ENCODE peak calls at places on chromosomes 5 and 9, in five cellular contexts. One of them, this sample, is unnamed.

GRCh38 chr9:133571896-133572595 is 37.1 kb downstream of the FAM163B start:
- DNase-seq in aorta: no peak
- DNase-seq in heart left ventricle: no peak
- DNase-seq in GM06990: no peak
- DNase-seq in CD4-positive, alpha-beta memory T cell: no peak
- DNase-seq in this sample: no peak

GRCh38 chr5:92962752-92963151 is 618.3 kb downstream of the NR2F1-AS1 start:
- DNase-seq in aorta: no peak
- DNase-seq in heart left ventricle: no peak
- DNase-seq in GM06990: no peak
- DNase-seq in CD4-positive, alpha-beta memory T cell: no peak
- DNase-seq in this sample: no peak

GRCh38 chr5:98510111-98510510 is 263.4 kb upstream of the RGMB start:
- DNase-seq in aorta: no peak
- DNase-seq in heart left ventricle: no peak
- DNase-seq in GM06990: no peak
- DNase-seq in CD4-positive, alpha-beta memory T cell: no peak
- DNase-seq in this sample: peak; percentile 46

GRCh38 chr9:79542735-79543504 is 28.8 kb upstream of the TLE4 start:
- DNase-seq in aorta: no peak
- DNase-seq in heart left ventricle: no peak
- DNase-seq in GM06990: no peak
- DNase-seq in CD4-positive, alpha-beta memory T cell: no peak
- DNase-seq in this sample: no peak

GRCh38 chr5:32044904-32045303 is 129.2 kb downstream of the GOLPH3 start:
- DNase-seq in aorta: no peak
- DNase-seq in heart left ventricle: no peak
- DNase-seq in GM06990: no peak
- DNase-seq in CD4-positive, alpha-beta memory T cell: no peak
- DNase-seq in this sample: no peak

GRCh38 chr9:127828262-127829031 is 25.8 kb downstream of the FPGS start:
- DNase-seq in aorta: peak; percentile 94
- DNase-seq in heart left ventricle: peak; percentile 92
- DNase-seq in GM06990: no peak
- DNase-seq in CD4-positive, alpha-beta memory T cell: no peak
- DNase-seq in this sample: peak; percentile 80

GRCh38 chr9:16100596-16101091 is 547.8 kb downstream of the CCDC171 start:
- DNase-seq in aorta: peak; percentile 77
- DNase-seq in heart left ventricle: peak; percentile 70
- DNase-seq in GM06990: no peak
- DNase-seq in CD4-positive, alpha-beta memory T cell: no peak
- DNase-seq in this sample: no peak

GRCh38 chr9:93577045-93577939 is 908 bp downstream of the PHF2 start:
- DNase-seq in aorta: no peak
- DNase-seq in heart left ventricle: peak; percentile 54
- DNase-seq in GM06990: peak; percentile 36
- DNase-seq in CD4-positive, alpha-beta memory T cell: peak; percentile 25
- DNase-seq in this sample: peak; percentile 31

GRCh38 chr5:157828031-157828948 is 30.7 kb downstream of the CLINT1 start:
- DNase-seq in aorta: no peak
- DNase-seq in heart left ventricle: no peak
- DNase-seq in GM06990: no peak
- DNase-seq in CD4-positive, alpha-beta memory T cell: no peak
- DNase-seq in this sample: no peak

GRCh38 chr5:140432212-140432611 is 30.6 kb downstream of the ANKHD1 start:
- DNase-seq in aorta: no peak
- DNase-seq in heart left ventricle: no peak
- DNase-seq in GM06990: no peak
- DNase-seq in CD4-positive, alpha-beta memory T cell: no peak
- DNase-seq in this sample: no peak

GRCh38 chr5:132103969-132104391 is 30.4 kb downstream of the CSF2 start:
- DNase-seq in aorta: no peak
- DNase-seq in heart left ventricle: no peak
- DNase-seq in GM06990: peak; percentile 59
- DNase-seq in CD4-positive, alpha-beta memory T cell: no peak
- DNase-seq in this sample: no peak

GRCh38 chr5:175379867-175380266 is 64.1 kb downstream of the DRD1 start:
- DNase-seq in aorta: no peak
- DNase-seq in heart left ventricle: no peak
- DNase-seq in GM06990: no peak
- DNase-seq in CD4-positive, alpha-beta memory T cell: no peak
- DNase-seq in this sample: no peak

GRCh38 chr9:72718503-72718902 is 197.1 kb downstream of the TMC1 start:
- DNase-seq in aorta: no peak
- DNase-seq in heart left ventricle: no peak
- DNase-seq in GM06990: no peak
- DNase-seq in CD4-positive, alpha-beta memory T cell: no peak
- DNase-seq in this sample: no peak

GRCh38 chr9:123742009-123742767 is 187.7 kb downstream of the DENND1A start:
- DNase-seq in aorta: no peak
- DNase-seq in heart left ventricle: peak; percentile 42
- DNase-seq in GM06990: no peak
- DNase-seq in CD4-positive, alpha-beta memory T cell: no peak
- DNase-seq in this sample: no peak

GRCh38 chr5:66849803-66850202 is 253.6 kb downstream of the MAST4 start:
- DNase-seq in aorta: no peak
- DNase-seq in heart left ventricle: no peak
- DNase-seq in GM06990: no peak
- DNase-seq in CD4-positive, alpha-beta memory T cell: no peak
- DNase-seq in this sample: no peak

GRCh38 chr5:10399839-10400238 is 41.8 kb upstream of the ROPN1L start:
- DNase-seq in aorta: no peak
- DNase-seq in heart left ventricle: no peak
- DNase-seq in GM06990: no peak
- DNase-seq in CD4-positive, alpha-beta memory T cell: no peak
- DNase-seq in this sample: no peak

GRCh38 chr5:147403659-147404640 is 105.9 kb downstream of the DPYSL3 start:
- DNase-seq in aorta: peak; percentile 83
- DNase-seq in heart left ventricle: peak; percentile 59
- DNase-seq in GM06990: peak; percentile 61
- DNase-seq in CD4-positive, alpha-beta memory T cell: no peak
- DNase-seq in this sample: no peak
- H3K36me3 ChIP-seq in aorta: peaks cover 5% of the 10 kb centered on the region
- H3K36me3 ChIP-seq in heart left ventricle: peaks cover 16% of the 10 kb centered on the region
- H3K36me3 ChIP-seq in GM06990: no peaks in the 10 kb centered on the region
- H3K36me3 ChIP-seq in CD4-positive, alpha-beta memory T cell: no peaks in the 10 kb centered on the region
- H3K36me3 ChIP-seq in this sample: peaks cover 19% of the 10 kb centered on the region

DNA sequence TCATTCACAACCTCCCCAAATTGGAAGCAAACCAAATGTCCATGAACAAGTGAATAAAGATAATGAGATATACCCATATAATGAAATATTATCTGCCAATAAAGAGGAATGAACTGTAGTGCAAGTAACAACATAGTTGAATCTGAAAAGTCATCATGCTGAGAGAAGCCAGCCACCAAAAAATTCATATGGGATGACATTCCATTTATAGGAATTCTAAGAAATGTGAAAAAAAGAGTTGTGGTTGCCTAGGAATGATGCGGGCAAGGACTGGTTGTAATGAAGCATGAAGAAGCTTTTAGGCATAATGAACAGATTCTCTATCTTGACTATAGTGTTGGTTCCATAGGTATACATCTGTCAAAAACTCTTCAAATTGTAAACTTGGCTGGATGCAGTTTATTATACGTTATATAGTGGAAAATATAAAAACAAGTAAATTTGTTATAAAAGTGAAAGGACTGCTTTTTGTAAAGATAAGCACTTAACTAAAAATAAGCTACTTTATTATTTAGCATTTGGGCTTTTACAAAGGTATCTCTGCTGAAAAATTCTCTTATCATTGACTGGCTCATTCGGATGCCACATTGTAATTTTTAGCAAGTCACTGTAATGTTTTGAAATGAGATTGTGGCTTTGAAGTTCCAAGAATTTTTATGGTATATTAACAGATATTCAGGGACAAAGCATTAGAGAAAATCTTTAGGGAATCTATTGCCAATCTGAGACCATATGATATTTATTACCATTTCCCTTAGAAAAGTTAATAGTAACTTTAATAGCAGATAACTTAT is 21.2 kb upstream of the TTC23L start:
- DNase-seq in aorta: no peak
- DNase-seq in heart left ventricle: no peak
- DNase-seq in GM06990: no peak
- DNase-seq in CD4-positive, alpha-beta memory T cell: no peak
- DNase-seq in this sample: no peak
- H3K36me3 ChIP-seq in aorta: no peaks in the 10 kb centered on the region
- H3K36me3 ChIP-seq in heart left ventricle: peaks cover 26% of the 10 kb centered on the region
- H3K36me3 ChIP-seq in GM06990: no peaks in the 10 kb centered on the region
- H3K36me3 ChIP-seq in CD4-positive, alpha-beta memory T cell: no peaks in the 10 kb centered on the region
- H3K36me3 ChIP-seq in this sample: peaks cover 31% of the 10 kb centered on the region

DNA sequence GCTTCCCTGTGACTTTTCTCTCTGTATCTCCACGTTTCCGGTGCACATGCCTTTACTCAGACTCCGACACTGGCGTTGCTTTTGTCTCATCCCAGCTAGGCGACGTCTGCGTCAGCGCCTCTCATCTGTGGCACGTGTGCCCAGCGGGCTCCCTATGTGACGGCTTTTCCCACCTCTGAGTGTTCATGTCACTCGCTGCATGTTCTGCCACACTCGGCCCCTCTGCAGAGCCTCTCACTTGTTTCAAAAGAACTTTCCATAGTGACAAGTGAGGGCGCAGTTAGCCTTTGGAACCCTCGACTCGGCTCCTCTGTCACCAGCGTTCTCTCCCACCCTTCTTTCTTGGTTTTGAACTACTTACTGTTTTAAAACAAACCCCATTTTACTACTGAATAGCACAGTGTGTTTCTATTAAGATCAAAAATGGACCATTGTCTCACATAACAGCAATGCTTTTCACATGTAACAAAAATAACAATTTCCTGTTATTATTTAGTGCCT is 113.4 kb upstream of the CACNA1B start:
- DNase-seq in aorta: no peak
- DNase-seq in heart left ventricle: no peak
- DNase-seq in GM06990: no peak
- DNase-seq in CD4-positive, alpha-beta memory T cell: no peak
- DNase-seq in this sample: no peak
- H3K36me3 ChIP-seq in aorta: no peaks in the 10 kb centered on the region
- H3K36me3 ChIP-seq in heart left ventricle: peaks cover 75% of the 10 kb centered on the region
- H3K36me3 ChIP-seq in GM06990: peaks cover 21% of the 10 kb centered on the region
- H3K36me3 ChIP-seq in CD4-positive, alpha-beta memory T cell: peaks cover 15% of the 10 kb centered on the region
- H3K36me3 ChIP-seq in this sample: peaks cover 23% of the 10 kb centered on the region

GRCh38 chr5:36682499-36682898 is 76.1 kb downstream of the SLC1A3 start:
- DNase-seq in aorta: no peak
- DNase-seq in heart left ventricle: no peak
- DNase-seq in GM06990: no peak
- DNase-seq in CD4-positive, alpha-beta memory T cell: no peak
- DNase-seq in this sample: no peak
- H3K36me3 ChIP-seq in aorta: no peaks in the 10 kb centered on the region
- H3K36me3 ChIP-seq in heart left ventricle: no peaks in the 10 kb centered on the region
- H3K36me3 ChIP-seq in GM06990: no peaks in the 10 kb centered on the region
- H3K36me3 ChIP-seq in CD4-positive, alpha-beta memory T cell: no peaks in the 10 kb centered on the region
- H3K36me3 ChIP-seq in this sample: no peaks in the 10 kb centered on the region

GRCh38 chr9:136658849-136659535 is 3.7 kb upstream of the EGFL7 start:
- DNase-seq in aorta: no peak
- DNase-seq in heart left ventricle: peak; percentile 32
- DNase-seq in GM06990: no peak
- DNase-seq in CD4-positive, alpha-beta memory T cell: no peak
- DNase-seq in this sample: no peak
- H3K36me3 ChIP-seq in aorta: no peaks in the 10 kb centered on the region
- H3K36me3 ChIP-seq in heart left ventricle: no peaks in the 10 kb centered on the region
- H3K36me3 ChIP-seq in GM06990: no peaks in the 10 kb centered on the region
- H3K36me3 ChIP-seq in CD4-positive, alpha-beta memory T cell: no peaks in the 10 kb centered on the region
- H3K36me3 ChIP-seq in this sample: no peaks in the 10 kb centered on the region

DNA sequence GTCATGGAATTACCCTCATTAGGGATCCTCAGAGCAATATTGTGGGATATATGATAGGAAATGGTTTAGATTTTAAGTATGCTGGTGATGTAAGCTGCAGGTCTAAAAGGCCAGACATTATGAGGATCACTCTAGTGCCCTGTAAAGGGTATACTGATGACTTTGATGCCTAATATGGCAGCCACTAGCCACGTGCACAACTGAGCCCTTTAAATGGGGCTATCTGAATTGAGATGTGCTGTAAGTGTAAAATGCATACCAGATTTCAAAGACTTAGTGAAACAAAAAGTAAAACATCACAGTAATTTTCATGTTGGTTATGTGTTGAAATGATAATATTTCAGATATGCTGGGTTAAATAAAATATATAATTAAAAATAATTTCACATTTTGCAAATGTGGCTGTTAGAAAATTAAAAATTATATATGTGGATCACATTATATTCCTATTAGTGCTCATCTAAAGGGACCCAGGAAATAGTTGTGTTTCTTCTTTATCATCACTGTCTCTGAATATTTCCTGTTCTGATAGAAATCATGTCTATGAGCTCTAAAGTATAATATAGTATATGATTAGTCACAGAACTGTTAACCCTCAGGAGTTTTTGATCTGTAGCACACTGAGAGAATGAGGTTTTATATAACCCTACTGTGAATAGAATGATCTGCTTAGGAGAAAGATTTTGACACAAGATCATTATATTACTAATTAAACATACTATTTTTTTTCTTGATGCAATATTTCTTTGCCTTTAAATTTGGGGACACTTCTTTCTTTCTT is 50.1 kb downstream of the OSTF1 start:
- DNase-seq in aorta: no peak
- DNase-seq in heart left ventricle: no peak
- DNase-seq in GM06990: no peak
- DNase-seq in CD4-positive, alpha-beta memory T cell: no peak
- DNase-seq in this sample: no peak
- H3K36me3 ChIP-seq in aorta: peaks cover 3% of the 10 kb centered on the region
- H3K36me3 ChIP-seq in heart left ventricle: peaks cover 93% of the 10 kb centered on the region
- H3K36me3 ChIP-seq in GM06990: peaks cover 3% of the 10 kb centered on the region
- H3K36me3 ChIP-seq in CD4-positive, alpha-beta memory T cell: peaks cover 14% of the 10 kb centered on the region
- H3K36me3 ChIP-seq in this sample: peaks cover 86% of the 10 kb centered on the region

This sample was measured in stomach.